ENCODE peak calls at places on chromosomes 13 and 19, in seven cellular contexts. F, B, J, L, T, I and Q are unnamed samples.

GRCh38 chr19:45382426-45382825 is 12.1 kb upstream of the ERCC2 start:
- DNase-seq in F (no peak), B (no peak), J (no peak), L (no peak), T (no peak), I (no peak), Q (no peak)

GRCh38 chr13:106527806-106528205 is 7.7 kb downstream of the EFNB2 start:
- DNase-seq in F (no peak), B (peak), J (no peak), L (no peak), T (no peak), I (no peak), Q (no peak)

GRCh38 chr19:43936219-43936618 is 1.1 kb upstream of the ZNF45 start:
- DNase-seq in F (no peak), B (no peak), J (no peak), L (no peak), T (no peak), I (no peak), Q (no peak)

GRCh38 chr13:27928805-27929753 is 9.3 kb downstream of the PDX1 start:
- DNase-seq in F (no peak), B (no peak), J (no peak), L (no peak), T (no peak), I (no peak), Q (no peak)

GRCh38 chr13:36086117-36086516 is 45.1 kb downstream of the DCLK1 start:
- DNase-seq in F (no peak), B (no peak), J (no peak), L (no peak), T (no peak), I (no peak), Q (no peak)

GRCh38 chr13:75222031-75222430 is 259.9 kb downstream of the TBC1D4 start:
- DNase-seq in F (no peak), B (no peak), J (no peak), L (no peak), T (no peak), I (no peak), Q (peak)

GRCh38 chr13:114119196-114119595 is 13.2 kb downstream of the RASA3 start:
- DNase-seq in F (peak), B (peak), J (no peak), L (no peak), T (peak), I (no peak), Q (peak)

GRCh38 chr13:106490887-106491321 is 44.6 kb downstream of the EFNB2 start:
- DNase-seq in F (no peak), B (no peak), J (no peak), L (no peak), T (no peak), I (no peak), Q (no peak)

GRCh38 chr13:30751183-30751933 is 16.0 kb downstream of the ALOX5AP start:
- DNase-seq in F (no peak), B (no peak), J (no peak), L (no peak), T (no peak), I (no peak), Q (no peak)

GRCh38 chr19:8526345-8527062 is 12.5 kb upstream of the ZNF414 start:
- DNase-seq in F (no peak), B (peak), J (peak), L (no peak), T (peak), I (peak), Q (peak)

GRCh38 chr13:44211753-44212152 is 161.9 kb upstream of the SERP2 start:
- DNase-seq in F (no peak), B (peak), J (no peak), L (no peak), T (no peak), I (no peak), Q (no peak)

GRCh38 chr13:51978836-51979556 is 32.3 kb downstream of the ATP7B start:
- DNase-seq in F (no peak), B (no peak), J (no peak), L (no peak), T (no peak), I (no peak), Q (peak)

GRCh38 chr19:15123031-15123890 is 16.1 kb downstream of the SYDE1 start:
- DNase-seq in F (no peak), B (no peak), J (no peak), L (no peak), T (no peak), I (peak), Q (no peak)

GRCh38 chr19:15124572-15125231 is 17.5 kb downstream of the SYDE1 start:
- DNase-seq in F (no peak), B (no peak), J (no peak), L (peak), T (peak), I (no peak), Q (no peak)

GRCh38 chr19:15126511-15126910 is 19.3 kb downstream of the SYDE1 start:
- DNase-seq in F (no peak), B (no peak), J (no peak), L (no peak), T (no peak), I (no peak), Q (no peak)

GRCh38 chr19:15123900-15124299 is 16.7 kb downstream of the SYDE1 start:
- DNase-seq in F (no peak), B (no peak), J (peak), L (no peak), T (peak), I (peak), Q (no peak)

GRCh38 chr19:15125232-15126067 is 18.2 kb downstream of the SYDE1 start:
- DNase-seq in F (peak), B (peak), J (peak), L (peak), T (peak), I (peak), Q (peak)
- TF ChIP-seq CTCF in F (no peak), B (no peak), J (no peak), L (peak), T (no peak), I (no peak), Q (no peak)

DNA sequence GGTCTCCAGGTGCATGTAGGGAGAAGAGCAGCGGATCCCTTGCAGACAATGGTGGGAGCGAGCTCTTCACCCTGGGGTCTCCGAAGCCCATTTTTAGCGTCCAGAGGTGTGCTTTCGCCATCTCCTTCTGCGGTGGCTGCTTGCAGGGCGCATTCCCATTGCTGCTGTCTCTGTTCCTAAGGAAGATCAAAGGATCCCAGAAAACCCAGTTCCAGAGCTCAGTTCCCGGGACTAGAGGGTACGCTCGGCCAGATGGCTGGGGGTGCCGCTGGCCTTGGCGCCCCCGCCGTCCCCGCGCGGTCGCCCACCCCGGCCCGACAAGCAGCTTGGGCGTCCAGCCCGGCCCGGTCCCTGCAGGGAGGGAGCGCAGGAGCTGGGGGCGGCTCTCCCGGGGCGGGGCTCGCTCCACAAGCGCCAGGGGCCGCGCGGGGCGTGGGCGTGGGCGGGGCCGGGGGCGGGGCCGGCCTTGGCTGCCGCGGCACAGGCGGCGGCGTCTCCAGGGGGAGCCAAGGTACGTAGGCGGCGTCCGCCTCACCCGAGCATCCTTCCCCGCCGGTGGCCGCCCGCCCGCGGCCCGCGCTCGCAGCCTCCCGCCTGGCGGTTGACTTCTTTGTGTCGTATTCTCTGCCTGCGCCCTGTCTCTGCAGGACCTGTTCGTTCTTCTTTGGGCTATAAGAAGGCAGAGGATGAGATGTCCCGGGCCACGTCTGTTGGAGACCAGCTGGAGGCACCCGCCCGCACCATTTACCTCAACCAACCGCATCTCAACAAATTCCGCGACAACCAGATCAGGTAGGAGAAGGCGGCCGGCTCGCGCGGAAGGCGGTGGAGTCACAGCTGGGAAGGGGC is 96.8 kb downstream of the ATP8A2 start:
- DNase-seq in F (no peak), B (peak), J (no peak), L (no peak), T (no peak), I (no peak), Q (no peak)
- H3K4me3 ChIP-seq in F (no peak), B (peak), J (no peak), L (no peak), T (no peak), I (no peak), Q (no peak)

DNA sequence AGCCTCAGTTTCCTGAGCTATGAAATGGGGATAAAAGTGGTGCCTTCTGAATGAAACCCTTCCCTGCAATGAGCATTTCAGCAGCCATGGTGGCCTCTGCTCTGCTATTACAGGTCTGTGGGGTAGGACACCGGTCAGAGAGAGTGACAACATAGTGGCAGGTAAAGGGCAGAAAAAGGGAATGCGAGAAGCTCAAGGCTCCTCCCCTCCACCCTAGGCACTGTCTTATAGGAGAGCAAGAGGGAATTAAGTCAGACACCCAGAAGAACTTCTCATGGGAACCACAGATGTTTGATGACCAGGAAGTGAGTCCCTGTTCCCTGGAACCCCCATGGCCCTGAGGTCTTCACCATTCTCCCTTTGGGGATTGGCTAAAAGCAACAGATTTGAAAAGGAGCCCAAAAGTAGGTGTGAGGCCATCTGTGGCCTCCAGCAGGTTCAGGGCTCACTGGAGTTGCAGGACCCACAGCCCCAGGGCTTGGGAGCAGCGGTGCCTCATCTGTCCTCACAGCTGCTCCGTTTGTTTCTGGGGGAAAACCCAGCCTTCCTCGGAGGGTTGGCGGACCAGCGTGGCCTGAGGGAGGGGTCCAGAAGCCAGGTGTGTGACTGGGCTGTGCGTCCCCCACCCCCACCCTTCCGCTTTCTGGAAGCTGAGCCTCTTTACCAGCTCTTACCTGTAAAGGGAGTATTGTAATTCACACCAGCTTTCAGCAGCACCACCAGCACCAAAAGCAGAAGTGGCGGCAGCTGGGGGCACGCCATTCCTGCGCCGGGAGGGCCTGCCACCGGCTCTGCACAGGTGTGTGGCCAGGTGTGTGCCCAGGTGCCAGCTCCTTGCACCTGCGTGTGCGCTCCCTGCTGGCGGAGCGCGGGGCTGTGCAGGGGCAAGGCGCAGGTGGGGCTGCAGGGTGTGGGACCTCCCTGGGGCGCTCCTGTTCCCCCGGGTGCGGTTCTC is 19.4 kb downstream of the IQCN start:
- DNase-seq in F (no peak), B (no peak), J (no peak), L (peak), T (no peak), I (no peak), Q (no peak)
- TF ChIP-seq CTCF in F (no peak), B (no peak), J (no peak), L (peak), T (peak), I (no peak), Q (no peak)

DNA sequence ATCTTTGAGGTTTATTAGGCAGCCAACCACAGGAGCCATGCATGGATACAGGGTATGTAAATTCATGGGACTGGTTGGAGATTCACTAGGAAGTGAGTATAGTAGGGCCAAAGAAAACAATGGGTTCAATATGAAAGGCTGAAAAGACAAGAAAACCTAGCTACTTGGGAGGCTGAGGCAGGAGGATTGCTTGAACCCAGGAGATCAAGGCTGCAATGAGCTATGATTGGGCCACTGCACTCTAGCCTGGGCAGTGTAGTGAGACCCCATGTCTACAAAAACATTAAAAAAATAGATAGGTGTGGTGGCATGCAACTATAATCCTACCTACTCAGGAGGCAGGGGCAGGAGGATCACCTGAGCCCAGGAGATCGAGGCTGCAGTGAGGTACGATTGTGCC is 10.3 kb upstream of the SLC1A5 start:
- DNase-seq in F (no peak), B (no peak), J (no peak), L (no peak), T (no peak), I (no peak), Q (no peak)
- H3K4me3 ChIP-seq in F (no peak), B (no peak), J (no peak), L (no peak), T (no peak), I (no peak), Q (no peak)

DNA sequence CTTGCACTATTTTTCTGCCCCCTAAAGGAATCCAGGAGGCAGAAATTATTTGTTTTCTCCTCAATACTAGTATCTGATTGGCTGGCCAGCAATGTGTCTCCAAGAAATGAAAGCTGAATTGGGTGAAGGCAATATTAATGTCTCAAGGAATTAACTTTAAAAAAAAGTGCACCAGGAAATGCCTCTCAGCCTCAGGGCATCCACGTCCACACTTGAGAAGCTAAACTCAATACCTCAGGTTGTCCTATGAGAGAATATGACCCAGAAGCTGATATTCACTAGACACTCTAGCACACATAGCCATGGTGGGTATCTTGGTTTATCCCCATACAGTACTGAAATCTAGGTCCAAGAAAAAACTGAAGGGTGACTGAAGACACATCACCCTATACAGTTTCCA is 2.1 kb downstream of the ZNF91 start:
- DNase-seq in F (no peak), B (no peak), J (no peak), L (no peak), T (no peak), I (no peak), Q (peak)
- TF ChIP-seq CTCF in F (no peak), B (no peak), J (no peak), L (no peak), T (no peak), I (no peak), Q (no peak)

GRCh38 chr19:58468216-58468839 is 1.4 kb downstream of the ZNF324 start:
- DNase-seq in F (no peak), B (no peak), J (no peak), L (no peak), T (no peak), I (no peak), Q (no peak)
- H3K4me3 ChIP-seq in F (peak), B (no peak), J (peak), L (peak), T (no peak), I (no peak), Q (peak)

DNA sequence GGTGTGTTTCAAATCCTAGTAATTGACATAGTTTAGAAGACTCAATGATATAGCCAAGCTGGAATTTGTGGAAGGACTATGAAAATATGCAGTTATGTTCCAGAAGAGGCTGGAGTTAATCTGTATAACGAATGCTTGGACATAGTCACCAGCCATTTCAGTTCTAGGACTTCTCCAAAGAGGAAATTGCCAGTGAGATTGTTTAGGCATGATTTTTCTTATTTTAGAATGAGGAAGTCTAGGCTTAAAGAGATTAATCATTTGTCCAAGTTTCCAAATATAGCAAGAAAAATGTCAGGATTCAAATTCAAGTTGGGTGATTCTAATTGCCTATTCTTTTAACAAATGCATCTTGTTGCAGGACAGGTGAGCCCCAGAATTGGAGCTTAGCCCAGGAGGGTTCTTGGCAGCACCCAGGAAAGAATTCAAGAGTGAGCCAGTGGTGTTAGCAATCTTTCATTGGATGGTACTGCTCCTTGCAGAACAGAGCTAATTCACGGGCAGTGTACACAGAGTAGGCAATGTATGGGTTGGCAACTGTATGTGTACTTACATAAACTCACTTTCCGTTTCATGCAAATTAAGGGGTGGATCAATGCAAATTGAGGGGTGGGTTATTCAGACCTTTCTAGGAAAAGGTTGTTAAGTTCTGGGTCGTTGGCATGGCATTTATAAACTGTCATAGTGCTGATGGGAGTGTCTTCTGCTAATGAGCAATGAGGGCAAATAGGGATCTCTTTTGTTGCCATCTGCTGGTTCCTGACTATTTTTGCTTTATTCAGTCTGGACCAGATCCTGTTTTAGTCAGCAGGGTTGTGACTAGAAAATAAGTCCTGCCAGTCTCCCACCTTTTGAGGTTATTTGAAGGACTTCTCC is 763.2 kb upstream of the SLITRK1 start:
- DNase-seq in F (no peak), B (no peak), J (no peak), L (no peak), T (no peak), I (no peak), Q (peak)
- TF ChIP-seq CTCF in F (no peak), B (no peak), J (no peak), L (peak), T (no peak), I (no peak), Q (no peak)

GRCh38 chr13:86403213-86403612 is 604.0 kb upstream of the SLITRK6 start:
- DNase-seq in F (no peak), B (no peak), J (no peak), L (no peak), T (no peak), I (no peak), Q (no peak)

GRCh38 chr13:86402500-86402899 is 603.3 kb upstream of the SLITRK6 start:
- DNase-seq in F (no peak), B (no peak), J (no peak), L (no peak), T (no peak), I (no peak), Q (no peak)

GRCh38 chr13:86397640-86398039 is 598.4 kb upstream of the SLITRK6 start:
- DNase-seq in F (no peak), B (no peak), J (no peak), L (no peak), T (no peak), I (no peak), Q (no peak)

DNA sequence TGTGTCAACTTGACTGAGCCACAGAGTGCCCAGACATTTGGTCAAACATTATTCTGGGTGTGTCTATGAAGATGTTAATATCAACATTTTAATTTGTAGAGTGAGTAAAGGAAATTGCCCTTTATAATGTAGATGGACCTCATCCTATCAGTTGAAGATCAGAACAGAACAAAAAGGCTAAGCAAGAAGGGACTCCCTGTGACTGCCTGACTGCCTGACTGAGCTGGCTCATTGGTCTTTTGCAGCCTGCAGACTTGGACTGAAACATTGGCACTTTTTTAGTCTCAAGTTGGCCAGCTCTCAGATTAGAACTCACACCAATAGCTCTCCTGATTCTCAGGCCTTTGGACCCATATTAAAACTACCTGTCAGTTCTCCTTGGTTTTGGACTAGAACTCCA is 600.4 kb upstream of the SLITRK6 start:
- DNase-seq in F (no peak), B (no peak), J (no peak), L (no peak), T (no peak), I (no peak), Q (no peak)
- H3K4me3 ChIP-seq in F (no peak), B (no peak), J (no peak), L (no peak), T (no peak), I (no peak), Q (no peak)

GRCh38 chr19:15461694-15462093 is 2.6 kb downstream of the RASAL3 start:
- DNase-seq in F (no peak), B (no peak), J (no peak), L (no peak), T (no peak), I (no peak), Q (no peak)

GRCh38 chr19:15467734-15468214 is 3.4 kb upstream of the RASAL3 start:
- DNase-seq in F (no peak), B (no peak), J (no peak), L (no peak), T (no peak), I (no peak), Q (no peak)

GRCh38 chr19:15466851-15467733 is 2.7 kb upstream of the RASAL3 start:
- DNase-seq in F (no peak), B (no peak), J (no peak), L (peak), T (no peak), I (no peak), Q (peak)

GRCh38 chr19:15464394-15465385 is at the start of gene RASAL3:
- DNase-seq in F (no peak), B (no peak), J (peak), L (peak), T (peak), I (no peak), Q (peak)

GRCh38 chr19:15463865-15464371 is 426 bp downstream of the RASAL3 start:
- DNase-seq in F (no peak), B (no peak), J (no peak), L (peak), T (peak), I (no peak), Q (no peak)
- TF ChIP-seq CTCF in F (no peak), B (no peak), J (no peak), L (peak), T (no peak), I (no peak), Q (no peak)